ENCODE peak calls at places on chromosomes 4 and X, in seven cellular contexts. A is AG08396; S is activated CD4-positive, CD25-positive, alpha-beta regulatory T cell; P is ovary; B is progenitor cell of endocrine pancreas; E is occipital lobe; C is left lung. M is an unnamed sample.
A peak's percentile ranks its signal among the peaks of the same experiment; 100 is the strongest.

GRCh38 chrX:77446029-77446585 is 1.1 kb upstream of the FGF16 start:
- DNase-seq in A (no peak), S (no peak), P (no peak), B (peak; percentile 29), E (no peak), C (no peak), M (no peak)

GRCh38 chr4:27084685-27085356 is 224.2 kb downstream of the STIM2 start:
- DNase-seq in A (peak; percentile 32), S (no peak), P (no peak), B (peak; percentile 15), E (peak; percentile 43), C (no peak), M (no peak)

GRCh38 chrX:111270339-111270738 is at the start of gene CAPN6:
- DNase-seq in A (peak; percentile 6), S (no peak), P (peak; percentile 19), B (peak; percentile 39), E (no peak), C (no peak), M (no peak)

GRCh38 chrX:18981124-18981807 is 2.6 kb downstream of the PHKA2 start:
- DNase-seq in A (no peak), S (no peak), P (no peak), B (no peak), E (no peak), C (no peak), M (no peak)

GRCh38 chr4:25970691-25971427 is 56.8 kb downstream of the SMIM20 start:
- DNase-seq in A (no peak), S (no peak), P (no peak), B (no peak), E (no peak), C (no peak), M (no peak)

GRCh38 chr4:45539142-45539814 is 584.6 kb downstream of the GABRG1 start:
- DNase-seq in A (no peak), S (no peak), P (no peak), B (no peak), E (no peak), C (no peak), M (no peak)

GRCh38 chr4:6834867-6835266 is 52.3 kb downstream of the KIAA0232 start:
- DNase-seq in A (peak; percentile 32), S (no peak), P (no peak), B (no peak), E (no peak), C (no peak), M (no peak)

GRCh38 chr4:26878729-26879415 is 18.2 kb downstream of the STIM2 start:
- DNase-seq in A (no peak), S (no peak), P (no peak), B (no peak), E (no peak), C (no peak), M (no peak)

GRCh38 chrX:31350808-31351074 is 278.9 kb upstream of the FTHL17 start:
- DNase-seq in A (no peak), S (no peak), P (no peak), B (no peak), E (no peak), C (no peak), M (no peak)

GRCh38 chr4:3862640-3863420 is 96.6 kb downstream of the ADRA2C start:
- DNase-seq in A (no peak), S (no peak), P (no peak), B (no peak), E (no peak), C (no peak), M (no peak)

GRCh38 chrX:149013081-149013480 is 492.0 kb downstream of the IDS start:
- DNase-seq in A (no peak), S (no peak), P (no peak), B (no peak), E (no peak), C (no peak), M (no peak)

GRCh38 chr4:86482296-86482695 is 111.8 kb upstream of the PTPN13 start:
- DNase-seq in A (no peak), S (no peak), P (no peak), B (no peak), E (no peak), C (no peak), M (no peak)

GRCh38 chrX:29269390-29269789 is 682.1 kb downstream of the IL1RAPL1 start:
- DNase-seq in A (no peak), S (no peak), P (no peak), B (no peak), E (no peak), C (no peak), M (no peak)

GRCh38 chr4:122017296-122017695 is 65.4 kb upstream of the TRPC3 start:
- DNase-seq in A (no peak), S (no peak), P (no peak), B (no peak), E (no peak), C (no peak), M (no peak)

GRCh38 chrX:55487143-55487542 is 2.5 kb downstream of the USP51 start:
- DNase-seq in A (no peak), S (no peak), P (no peak), B (no peak), E (no peak), C (no peak), M (no peak)

GRCh38 chr4:102809190-102809589 is 18.2 kb downstream of the UBE2D3 start:
- DNase-seq in A (no peak), S (no peak), P (no peak), B (no peak), E (no peak), C (no peak), M (no peak)

GRCh38 chr4:84814100-84814750 is 152.3 kb downstream of the WDFY3 start:
- DNase-seq in A (peak; percentile 51), S (no peak), P (no peak), B (no peak), E (peak; percentile 15), C (no peak), M (no peak)

GRCh38 chr4:26884486-26884988 is 23.9 kb downstream of the STIM2 start:
- DNase-seq in A (no peak), S (no peak), P (no peak), B (no peak), E (no peak), C (no peak), M (no peak)

GRCh38 chr4:10240691-10241090 is 124.1 kb upstream of the WDR1 start:
- DNase-seq in A (no peak), S (no peak), P (no peak), B (no peak), E (no peak), C (no peak), M (no peak)

GRCh38 chrX:100647095-100647494 is 3.1 kb downstream of the SRPX2 start:
- DNase-seq in A (no peak), S (no peak), P (peak; percentile 33), B (no peak), E (no peak), C (no peak), M (no peak)

M was measured in central memory CD8-positive, alpha-beta T cell.